ENCODE peak calls at places on chromosomes 2 and 18, in five cellular contexts. I, Z, W, F and T are unnamed samples.

GRCh38 chr2:163066085-163066484 is 227.5 kb upstream of the KCNH7 start:
- DNase-seq in Z (no peak), I (no peak), W (no peak), F (no peak), T (no peak)

GRCh38 chr2:231181848-231182247 is 16.6 kb upstream of the ARMC9 start:
- DNase-seq in Z (peak), F (no peak), W (peak), I (peak), T (no peak)

GRCh38 chr2:71749671-71750101 is 296.3 kb downstream of the DYSF start:
- DNase-seq in F (no peak), W (peak), Z (peak), I (peak), T (no peak)

GRCh38 chr2:99597616-99598015 is 107.8 kb upstream of the REV1 start:
- DNase-seq in Z (peak), I (no peak), F (no peak), W (no peak), T (peak)

GRCh38 chr2:218781691-218782528 is at the start of gene CYP27A1:
- DNase-seq in I (peak), F (peak), Z (peak), W (no peak), T (no peak)

GRCh38 chr2:36798724-36799123 is 102.2 kb downstream of the VIT start:
- DNase-seq in W (no peak), I (no peak), F (no peak), Z (no peak), T (no peak)

GRCh38 chr18:8601277-8602032 is 7.8 kb upstream of the RAB12 start:
- DNase-seq in W (no peak), Z (no peak), I (peak), F (no peak), T (no peak)

GRCh38 chr2:118846667-118847446 is 591 bp downstream of the EN1 start:
- DNase-seq in F (peak), W (no peak), I (no peak), Z (peak), T (no peak)

GRCh38 chr18:7897119-7897518 is 330.0 kb downstream of the PTPRM start:
- DNase-seq in I (no peak), W (no peak), Z (peak), F (no peak), T (no peak)

GRCh38 chr2:17747684-17748452 is 5.7 kb downstream of the SMC6 start:
- DNase-seq in Z (no peak), I (peak), F (peak), W (no peak), T (no peak)

GRCh38 chr18:71598374-71598773 is 945.8 kb downstream of the CBLN2 start:
- DNase-seq in Z (no peak), I (no peak), F (no peak), W (peak), T (no peak)

GRCh38 chr2:132701810-132702209 is 31.8 kb upstream of the LYPD1 start:
- DNase-seq in I (peak), F (no peak), W (peak), Z (peak), T (no peak)

GRCh38 chr2:16222326-16222725 is 282.0 kb downstream of the MYCN start:
- DNase-seq in W (no peak), I (no peak), F (no peak), Z (no peak), T (no peak)

GRCh38 chr2:238971318-238972145 is 123.6 kb downstream of the TWIST2 start:
- DNase-seq in I (no peak), Z (no peak), F (no peak), W (no peak), T (no peak)

GRCh38 chr2:71609958-71610357 is 156.6 kb downstream of the DYSF start:
- DNase-seq in F (no peak), I (peak), W (peak), Z (peak), T (peak)

GRCh38 chr2:220221904-220222495 is 594.6 kb downstream of the SLC4A3 start:
- DNase-seq in F (no peak), Z (no peak), I (no peak), W (no peak), T (no peak)

GRCh38 chr2:239268549-239268948 is 132.3 kb downstream of the HDAC4 start:
- DNase-seq in I (no peak), Z (no peak), W (no peak), F (no peak), T (no peak)

GRCh38 chr18:2961828-2962227 is 51.1 kb downstream of the LPIN2 start:
- DNase-seq in Z (peak), I (no peak), W (no peak), F (no peak), T (no peak)

GRCh38 chr2:48714240-48714639 is 41.3 kb downstream of the LHCGR start:
- DNase-seq in I (no peak), Z (peak), W (no peak), F (no peak), T (no peak)

GRCh38 chr2:158634627-158635026 is 160.5 kb upstream of the DAPL1 start:
- DNase-seq in I (no peak), F (no peak), Z (no peak), W (no peak), T (no peak)

GRCh38 chr2:147156970-147157369 is 687.9 kb upstream of the ACVR2A start:
- DNase-seq in Z (no peak), F (no peak), W (no peak), I (no peak), T (no peak)

GRCh38 chr2:103484906-103485305 is 723.1 kb downstream of the TMEM182 start:
- DNase-seq in Z (no peak), F (no peak), W (no peak), I (no peak), T (no peak)

GRCh38 chr18:8998481-8999217 is 103.8 kb upstream of the NDUFV2 start:
- DNase-seq in I (peak), W (no peak), Z (peak), F (no peak), T (no peak)

GRCh38 chr2:62197017-62197586 is 1.2 kb downstream of the B3GNT2 start:
- DNase-seq in I (peak), Z (no peak), F (no peak), W (peak), T (no peak)

GRCh38 chr18:295756-296155 is 27.9 kb upstream of the THOC1 start:
- DNase-seq in Z (peak), I (no peak), F (no peak), W (no peak), T (no peak)

GRCh38 chr2:166439078-166439477 is 55.0 kb downstream of the SCN7A start:
- DNase-seq in Z (no peak), I (no peak), F (no peak), W (no peak), T (no peak)

GRCh38 chr2:191845248-191845715 is 1.6 kb downstream of the CAVIN2 start:
- DNase-seq in F (peak), Z (no peak), W (peak), I (peak), T (no peak)

GRCh38 chr2:27118525-27119329 is at the start of gene CGREF1:
- DNase-seq in W (peak), I (peak), F (peak), Z (no peak), T (no peak)

GRCh38 chr18:26309283-26309682 is 83.0 kb downstream of the TAF4B start:
- DNase-seq in F (no peak), Z (peak), W (peak), I (peak), T (no peak)

GRCh38 chr2:201257381-201257940 is 2.9 kb upstream of the CASP8 start:
- DNase-seq in F (peak), W (no peak), I (no peak), Z (no peak), T (no peak)

GRCh38 chr18:65527879-65528633 is 222.8 kb upstream of the CDH7 start:
- DNase-seq in F (no peak), W (peak), I (peak), Z (no peak), T (no peak)

GRCh38 chr2:170712653-170713279 is 2.4 kb upstream of the SP5 start:
- DNase-seq in Z (no peak), I (no peak), W (no peak), F (no peak), T (no peak)

GRCh38 chr2:190716176-190716807 is 67.4 kb downstream of the NAB1 start:
- DNase-seq in Z (peak), I (no peak), W (no peak), F (no peak), T (no peak)

GRCh38 chr2:190714958-190715357 is 66.1 kb downstream of the NAB1 start:
- DNase-seq in W (peak), F (no peak), I (peak), Z (peak), T (no peak)

GRCh38 chr2:190717764-190718651 is 69.1 kb downstream of the NAB1 start:
- DNase-seq in Z (no peak), I (no peak), F (no peak), W (no peak), T (no peak)

GRCh38 chr2:190718652-190719526 is 70.0 kb downstream of the NAB1 start:
- DNase-seq in I (peak), W (peak), F (no peak), Z (peak), T (no peak)

GRCh38 chr2:190717306-190717705 is 68.4 kb downstream of the NAB1 start:
- DNase-seq in I (no peak), W (no peak), F (no peak), Z (no peak), T (no peak)
- TF ChIP-seq CTCF in I (no peak), W (no peak), F (no peak), Z (no peak), T (no peak)

GRCh38 chr18:39960545-39960944 is 1994.5 kb upstream of the PIK3C3 start:
- DNase-seq in Z (peak), W (peak), F (no peak), I (peak), T (no peak)

GRCh38 chr18:39969813-39970494 is 1985.1 kb upstream of the PIK3C3 start:
- DNase-seq in Z (no peak), I (no peak), W (no peak), F (no peak), T (no peak)

GRCh38 chr18:39962546-39962945 is 1992.5 kb upstream of the PIK3C3 start:
- DNase-seq in W (peak), F (no peak), Z (no peak), I (peak), T (no peak)

DNA sequence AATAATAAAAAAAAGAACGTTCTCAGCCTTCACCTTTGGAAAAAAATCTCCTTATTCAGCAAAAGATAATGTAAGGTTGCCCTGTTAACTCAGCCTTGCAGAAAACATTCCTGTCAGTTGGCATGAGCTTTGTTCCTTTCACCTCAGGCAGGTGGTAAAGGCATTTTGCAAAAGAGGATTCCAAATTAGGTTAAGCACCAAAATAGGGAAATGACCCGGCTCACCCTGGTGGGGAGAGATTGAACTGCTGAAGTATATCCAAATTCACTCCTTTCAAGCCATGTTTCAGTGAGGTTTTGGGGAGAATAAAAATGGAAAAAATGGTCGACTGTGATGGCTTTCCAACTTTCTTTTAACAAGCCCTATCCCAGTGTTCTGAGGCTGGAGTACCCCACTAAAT is 1988.8 kb upstream of the PIK3C3 start:
- DNase-seq in I (no peak), Z (no peak), F (peak), W (peak), T (no peak)
- TF ChIP-seq CTCF in I (peak), Z (peak), F (peak), W (peak), T (no peak)

GRCh38 chr2:148568597-148568996 is 76.0 kb upstream of the EPC2 start:
- DNase-seq in Z (no peak), F (no peak), I (no peak), W (no peak), T (no peak)

GRCh38 chr2:148567716-148568115 is 76.8 kb upstream of the EPC2 start:
- DNase-seq in I (no peak), F (no peak), Z (no peak), W (no peak), T (no peak)

GRCh38 chr2:148561389-148561788 is 83.2 kb upstream of the EPC2 start:
- DNase-seq in F (no peak), W (no peak), Z (no peak), I (no peak), T (no peak)

GRCh38 chr2:148569221-148569620 is 75.3 kb upstream of the EPC2 start:
- DNase-seq in F (no peak), W (no peak), Z (no peak), I (no peak), T (no peak)

GRCh38 chr2:148565272-148565894 is 79.2 kb upstream of the EPC2 start:
- DNase-seq in Z (no peak), I (no peak), W (peak), F (no peak), T (no peak)
- TF ChIP-seq CTCF in Z (no peak), I (no peak), W (peak), F (peak), T (peak)

DNA sequence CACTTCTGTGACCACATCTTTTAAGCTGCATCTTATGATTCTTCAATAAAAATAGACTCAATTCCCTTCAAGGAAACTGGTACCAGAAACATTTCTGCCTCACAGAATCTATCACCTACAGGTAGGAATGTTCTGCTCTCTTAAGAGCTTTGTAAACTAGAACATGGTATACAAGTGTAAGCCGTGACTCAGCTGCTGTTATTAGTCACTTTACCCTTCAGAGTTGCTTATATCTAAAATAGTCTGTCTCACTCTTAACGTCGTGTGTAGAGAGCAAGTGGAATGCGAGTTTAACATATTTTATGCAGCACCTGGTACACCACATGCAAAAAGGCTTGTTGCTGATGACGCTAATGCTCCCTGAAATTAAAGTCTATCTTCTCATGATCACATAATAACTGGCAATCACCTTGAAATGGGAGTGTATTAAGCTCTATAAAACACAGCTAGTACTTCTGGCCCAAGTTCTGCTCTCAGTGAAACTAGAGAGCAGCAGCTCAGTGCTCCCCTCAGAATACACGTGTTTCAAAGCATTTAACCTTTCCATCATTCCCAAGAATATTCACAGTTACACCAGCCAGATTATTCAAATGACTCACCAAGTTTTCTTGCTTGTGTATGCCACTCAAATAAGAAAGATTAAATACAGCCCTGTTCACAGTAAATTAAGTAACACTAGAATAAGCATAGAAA is 420.0 kb downstream of the ZEB2 start:
- DNase-seq in W (peak), I (peak), F (no peak), Z (peak), T (no peak)
- TF ChIP-seq CTCF in W (peak), I (peak), F (no peak), Z (no peak), T (no peak)

GRCh38 chr18:58231930-58232329 is 187.9 kb downstream of the NEDD4L start:
- DNase-seq in W (peak), I (peak), Z (no peak), F (no peak), T (no peak)
- TF ChIP-seq CTCF in W (peak), I (peak), Z (peak), F (peak), T (no peak)

GRCh38 chr2:195488567-195488966 is 168.5 kb upstream of the SLC39A10 start:
- DNase-seq in I (no peak), F (no peak), Z (no peak), W (no peak), T (no peak)
- TF ChIP-seq CTCF in I (no peak), F (no peak), Z (no peak), W (no peak), T (no peak)

DNA sequence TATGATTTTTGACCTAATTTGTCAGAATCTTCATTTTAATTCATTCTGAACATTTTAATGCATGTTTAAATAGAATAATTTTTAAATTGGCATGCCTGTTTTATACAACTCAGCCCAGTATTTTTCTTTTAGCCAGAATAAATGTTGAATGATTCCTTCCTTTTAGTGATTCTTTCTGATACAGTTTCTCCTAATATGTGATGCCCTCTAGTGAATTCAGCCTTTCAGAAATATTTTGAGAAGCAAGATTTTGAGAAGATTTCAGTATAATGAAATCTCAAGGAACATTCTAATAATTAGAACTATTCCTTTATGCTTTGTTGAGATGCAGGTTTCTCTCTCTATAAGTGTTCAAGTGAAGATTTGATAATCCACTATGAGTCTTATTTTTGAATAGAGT is 28.5 kb downstream of the LCLAT1 start:
- DNase-seq in F (no peak), I (no peak), Z (no peak), W (no peak), T (no peak)
- TF ChIP-seq CTCF in F (no peak), I (no peak), Z (peak), W (no peak), T (peak)

GRCh38 chr2:19580264-19580663 is 221.8 kb upstream of the OSR1 start:
- DNase-seq in W (no peak), Z (peak), I (no peak), F (no peak), T (no peak)
- TF ChIP-seq CTCF in W (no peak), Z (no peak), I (no peak), F (no peak), T (no peak)

GRCh38 chr18:11512096-11513030 is 97.0 kb upstream of the SLC35G4 start:
- DNase-seq in F (no peak), I (peak), Z (peak), W (peak), T (no peak)
- TF ChIP-seq CTCF in F (peak), I (peak), Z (peak), W (peak), T (peak)

DNA sequence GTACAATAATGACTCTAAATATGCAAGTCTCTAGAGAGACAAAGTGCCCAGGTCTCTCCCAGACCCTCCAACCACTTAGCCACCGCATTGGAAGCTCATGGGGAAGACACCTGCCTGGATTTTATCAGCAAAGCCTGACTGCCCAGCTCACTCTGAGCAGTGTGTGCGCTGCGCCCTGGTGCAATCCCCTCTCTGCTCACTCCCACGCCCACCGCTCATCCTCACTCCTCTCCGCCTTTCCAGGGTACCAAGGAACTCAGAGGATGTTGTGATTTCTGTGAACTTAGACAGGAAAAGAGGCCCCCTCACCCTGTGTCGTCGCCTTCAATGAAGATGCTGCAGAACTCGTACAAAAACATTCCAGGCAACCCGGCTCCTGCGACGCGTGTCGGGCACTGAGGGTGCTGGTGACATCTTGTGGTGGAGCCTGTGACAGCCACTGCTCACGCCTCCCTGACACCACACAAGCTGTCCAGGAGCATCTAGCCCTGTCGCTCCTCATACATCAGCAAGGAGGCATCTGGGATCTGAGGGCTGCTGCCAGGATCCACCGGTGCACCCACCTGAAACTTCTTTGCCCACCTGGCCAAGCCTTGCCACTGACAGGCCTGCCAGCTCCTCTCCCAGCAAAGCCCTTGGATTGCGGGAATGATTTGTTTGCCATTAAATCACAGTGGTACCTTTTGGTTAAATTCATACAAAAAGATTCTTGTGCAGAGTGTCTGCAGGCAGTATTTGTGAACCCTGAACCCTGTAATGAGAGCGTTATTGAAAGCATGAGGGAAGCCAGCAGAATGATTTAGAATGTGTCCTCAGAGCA is 220.4 kb downstream of the ZNF516 start:
- DNase-seq in Z (peak), F (peak), W (no peak), I (no peak), T (no peak)
- TF ChIP-seq CTCF in Z (peak), F (peak), W (peak), I (peak), T (no peak)